ENCODE peak calls at places on chromosomes 4 and X, in seven cellular contexts. R is lower lobe of right lung; E is HepG2; L is central memory CD8-positive, alpha-beta T cell; C is naive thymus-derived CD4-positive, alpha-beta T cell; T is RWPE2; D is activated T-helper 17 cell treated with anti-CD3 and anti-CD28 coated beads, Interleukin-2, amount 50 U/mL, for 72 hours. J is an unnamed sample.

GRCh38 chr4:9825049-9825448 is 43.6 kb downstream of the DRD5 start:
- ATAC-seq in R (peak), E (no peak), L (no peak), C (no peak), T (no peak), D (peak), J (peak)

GRCh38 chr4:109588176-109588575 is 28.1 kb downstream of the MCUB start:
- ATAC-seq in R (no peak), E (no peak), L (peak), C (peak), T (no peak), D (peak), J (peak)

GRCh38 chr4:101039367-101039766 is 308.0 kb downstream of the PPP3CA start:
- ATAC-seq in R (no peak), E (no peak), L (peak), C (no peak), T (no peak), D (peak), J (peak)

GRCh38 chr4:106676173-106676921 is 307.8 kb upstream of the GIMD1 start:
- ATAC-seq in R (peak), E (no peak), L (no peak), C (peak), T (peak), D (no peak), J (no peak)

GRCh38 chrX:66408507-66408906 is 230.4 kb downstream of the EDA2R start:
- ATAC-seq in R (no peak), E (no peak), L (no peak), C (no peak), T (no peak), D (no peak), J (no peak)

GRCh38 chrX:85031505-85031904 is 27.8 kb downstream of the APOOL start:
- ATAC-seq in R (peak), E (no peak), L (no peak), C (no peak), T (no peak), D (no peak), J (no peak)

GRCh38 chr4:150960079-150960478 is 55.0 kb downstream of the LRBA start:
- ATAC-seq in R (peak), E (peak), L (no peak), C (no peak), T (peak), D (no peak), J (no peak)

GRCh38 chr4:1002131-1002630 is 9.0 kb upstream of the SLC26A1 start:
- ATAC-seq in R (peak), E (no peak), L (no peak), C (peak), T (no peak), D (no peak), J (no peak)

GRCh38 chr4:100576570-100576969 is 58.7 kb upstream of the EMCN start:
- ATAC-seq in R (no peak), E (no peak), L (no peak), C (no peak), T (no peak), D (no peak), J (no peak)

GRCh38 chrX:8851487-8851886 is 50.3 kb upstream of the FAM9A start:
- ATAC-seq in R (no peak), E (no peak), L (no peak), C (no peak), T (peak), D (no peak), J (no peak)

GRCh38 chrX:69016220-69016941 is 148.9 kb downstream of the PJA1 start:
- ATAC-seq in R (no peak), E (no peak), L (no peak), C (no peak), T (no peak), D (no peak), J (no peak)

GRCh38 chrX:45601052-45601451 is 400.4 kb upstream of the DIPK2B start:
- ATAC-seq in R (no peak), E (no peak), L (no peak), C (no peak), T (no peak), D (no peak), J (no peak)

GRCh38 chrX:13305091-13305490 is 14.8 kb downstream of the ATXN3L start:
- ATAC-seq in R (peak), E (no peak), L (no peak), C (no peak), T (no peak), D (no peak), J (no peak)

GRCh38 chr4:128228778-128229457 is 58.7 kb downstream of the PGRMC2 start:
- ATAC-seq in R (no peak), E (no peak), L (no peak), C (no peak), T (peak), D (no peak), J (no peak)

GRCh38 chr4:85823295-85823694 is 348.3 kb downstream of the ARHGAP24 start:
- ATAC-seq in R (no peak), E (no peak), L (no peak), C (no peak), T (peak), D (no peak), J (no peak)

GRCh38 chrX:96692454-96692853 is 7.8 kb downstream of the DIAPH2 start:
- ATAC-seq in R (peak), E (no peak), L (no peak), C (no peak), T (no peak), D (no peak), J (no peak)

GRCh38 chr4:185764880-185765279 is 47.1 kb downstream of the SORBS2 start:
- ATAC-seq in R (no peak), E (no peak), L (no peak), C (no peak), T (peak), D (no peak), J (no peak)

GRCh38 chrX:103397707-103398106 is 21.4 kb downstream of the BEX3 start:
- ATAC-seq in R (no peak), E (no peak), L (no peak), C (no peak), T (no peak), D (no peak), J (no peak)

GRCh38 chrX:69280956-69281355 is 115.7 kb upstream of the PJA1 start:
- ATAC-seq in R (peak), E (peak), L (no peak), C (no peak), T (no peak), D (no peak), J (no peak)

J was measured in activated CD4-positive, CD25-positive, alpha-beta regulatory T cell treated with anti-CD3 and anti-CD28 coated beads, Interleukin-2, amount 50 U/mL, for 24 hours.